ENCODE peak calls at places on chromosome 1, in seven cellular contexts. K is PC-9; T is stomach; D is upper lobe of right lung; O is fibroblast of mammary gland; F is endodermal cell; X is CD8-positive, alpha-beta T cell. B is an unnamed sample.

GRCh38 chr1:196866974-196867373 is 20.9 kb upstream of the CFHR4 start:
- DNase-seq in D (no peak), F (no peak), O (no peak), X (no peak), K (no peak), T (no peak), B (no peak)

GRCh38 chr1:67793562-67793961 is 39.7 kb downstream of the GNG12 start:
- DNase-seq in T (no peak), F (no peak), D (no peak), X (no peak), K (no peak), O (peak; percentile 49), B (no peak)

GRCh38 chr1:156540955-156541354 is 31.4 kb downstream of the IQGAP3 start:
- DNase-seq in F (no peak), K (no peak), D (peak; percentile 21), T (no peak), X (no peak), O (peak; percentile 40), B (no peak)

GRCh38 chr1:23385119-23385621 is 15.5 kb upstream of the ZNF436 start:
- DNase-seq in X (no peak), O (no peak), K (no peak), D (peak; percentile 18), F (peak; percentile 22), T (no peak), B (no peak)

GRCh38 chr1:77347646-77348045 is 65.8 kb downstream of the AK5 start:
- DNase-seq in O (peak; percentile 96), X (no peak), T (no peak), D (no peak), F (no peak), K (peak; percentile 6), B (no peak)

GRCh38 chr1:167342846-167343245 is 122.2 kb downstream of the POU2F1 start:
- DNase-seq in T (no peak), D (no peak), O (no peak), F (no peak), K (no peak), X (no peak), B (no peak)

GRCh38 chr1:34898220-34898820 is 31.1 kb downstream of the DLGAP3 start:
- DNase-seq in O (no peak), X (no peak), F (peak; percentile 24), K (no peak), T (no peak), D (no peak), B (no peak)

GRCh38 chr1:189323090-189323489 is 1154.6 kb downstream of the BRINP3 start:
- DNase-seq in O (no peak), F (no peak), X (no peak), D (no peak), K (no peak), T (no peak), B (no peak)

GRCh38 chr1:209398330-209398991 is 185.1 kb upstream of the CAMK1G start:
- DNase-seq in K (peak; percentile 88), D (no peak), F (peak; percentile 85), X (no peak), O (peak; percentile 92), T (no peak), B (no peak)

GRCh38 chr1:44723496-44724407 is 7.2 kb downstream of the RNU5D-1 start:
- DNase-seq in K (no peak), F (peak; percentile 49), D (no peak), X (peak; percentile 60), O (no peak), T (no peak), B (no peak)

GRCh38 chr1:206039046-206039929 is 13.7 kb upstream of the RHEX start:
- DNase-seq in O (no peak), F (no peak), K (no peak), T (no peak), X (no peak), D (no peak), B (no peak)

GRCh38 chr1:45739137-45739536 is 11.3 kb downstream of the IPP start:
- DNase-seq in T (no peak), K (no peak), X (no peak), F (no peak), O (no peak), D (no peak), B (no peak)

GRCh38 chr1:61435226-61435625 is 289.7 kb downstream of the TM2D1 start:
- DNase-seq in O (no peak), K (no peak), X (no peak), T (no peak), F (no peak), D (no peak), B (no peak)

GRCh38 chr1:23638188-23638619 is 53.4 kb upstream of the RPL11 start:
- DNase-seq in D (no peak), X (no peak), F (peak; percentile 72), O (peak; percentile 42), K (no peak), T (no peak), B (no peak)

GRCh38 chr1:24959623-24959975 is 29.5 kb upstream of the RUNX3 start:
- DNase-seq in K (peak; percentile 15), F (no peak), O (no peak), X (no peak), D (no peak), T (no peak), B (no peak)

GRCh38 chr1:147756336-147756735 is 4.1 kb downstream of the GJA5 start:
- DNase-seq in X (no peak), O (no peak), F (no peak), T (no peak), D (no peak), K (no peak), B (no peak)

GRCh38 chr1:111062624-111063023 is 77.3 kb downstream of the DRAM2 start:
- DNase-seq in X (no peak), O (no peak), K (no peak), F (no peak), T (no peak), D (no peak), B (no peak)

GRCh38 chr1:98119793-98120192 is 199.0 kb upstream of the DPYD start:
- DNase-seq in K (peak; percentile 5), D (no peak), X (no peak), O (peak; percentile 17), T (peak; percentile 27), F (peak; percentile 67), B (no peak)

GRCh38 chr1:184838374-184838995 is 83.8 kb upstream of the EDEM3 start:
- DNase-seq in O (peak; percentile 99), X (no peak), F (no peak), D (no peak), T (peak; percentile 51), K (peak; percentile 51), B (peak; percentile 40)

GRCh38 chr1:10671551-10672375 is 124.7 kb downstream of the CASZ1 start:
- DNase-seq in T (no peak), O (no peak), D (no peak), X (no peak), K (no peak), F (no peak), B (no peak)

GRCh38 chr1:34865573-34865972 is 6.0 kb upstream of the SMIM12 start:
- DNase-seq in O (no peak), T (no peak), F (no peak), X (no peak), D (peak; percentile 67), K (no peak), B (no peak)

GRCh38 chr1:28507646-28508434 is 2.0 kb downstream of the RCC1 start:
- DNase-seq in K (no peak), F (no peak), T (no peak), X (no peak), D (no peak), O (peak; percentile 12), B (no peak)

GRCh38 chr1:28509705-28510349 is 4.0 kb downstream of the RCC1 start:
- DNase-seq in X (no peak), T (no peak), D (no peak), K (no peak), O (peak; percentile 48), F (peak; percentile 67), B (no peak)

GRCh38 chr1:28512058-28512611 is 6.3 kb downstream of the RCC1 start:
- DNase-seq in X (no peak), F (peak; percentile 62), O (peak; percentile 50), K (no peak), D (no peak), T (no peak), B (no peak)

GRCh38 chr1:28508435-28508754 is 2.6 kb downstream of the RCC1 start:
- DNase-seq in X (no peak), T (no peak), O (peak; percentile 21), F (no peak), D (no peak), K (no peak), B (no peak)

GRCh38 chr1:28510350-28511223 is 4.7 kb downstream of the RCC1 start:
- DNase-seq in K (no peak), T (no peak), X (no peak), O (peak; percentile 64), D (no peak), F (peak; percentile 74), B (no peak)
- H3K4me3 ChIP-seq in K (no peak overlapping the region), T (peak overlapping the region; percentile 90), X (peak overlapping the region; percentile 16), O (peak overlapping the region; percentile 66), D (peak overlapping the region; percentile 9), F (peak overlapping the region; percentile 93), B (no peak overlapping the region)

GRCh38 chr1:11800756-11801433 is 4.9 kb downstream of the MTHFR start:
- DNase-seq in D (peak; percentile 59), K (peak; percentile 68), X (no peak), F (no peak), O (no peak), T (no peak), B (no peak)
- H3K4me3 ChIP-seq in D (no peak overlapping the region), K (no peak overlapping the region), X (no peak overlapping the region), F (no peak overlapping the region), O (no peak overlapping the region), T (peak overlapping the region; percentile 82), B (no peak overlapping the region)

DNA sequence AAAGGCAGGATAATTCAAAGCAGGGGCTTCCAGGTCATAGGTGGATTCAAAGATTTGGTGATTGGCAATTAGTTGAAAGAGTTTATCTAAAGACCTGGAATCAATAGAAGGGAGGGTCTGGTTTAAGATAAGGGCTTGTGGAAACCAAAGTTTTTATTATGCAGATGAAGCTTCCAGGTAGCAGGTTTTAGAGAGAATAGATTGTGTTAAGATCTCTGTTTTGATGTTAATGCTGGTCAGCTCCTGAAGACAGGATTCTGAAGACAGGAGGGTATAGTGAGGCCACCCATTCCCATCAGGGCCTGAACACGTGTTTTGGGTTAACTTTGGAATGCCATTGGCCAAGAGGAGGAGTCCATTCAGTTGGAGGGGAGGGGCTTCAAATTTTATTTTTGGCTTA is 6.1 kb upstream of the PTBP2 start:
- DNase-seq in X (no peak), F (peak; percentile 68), D (no peak), O (no peak), K (no peak), T (no peak), B (no peak)
- H3K4me3 ChIP-seq in X (no peak overlapping the region), F (no peak overlapping the region), D (no peak overlapping the region), O (no peak overlapping the region), K (no peak overlapping the region), T (no peak overlapping the region), B (no peak overlapping the region)

GRCh38 chr1:225820522-225821120 is 10.7 kb downstream of the EPHX1 start:
- DNase-seq in F (no peak), K (no peak), D (no peak), X (no peak), T (no peak), O (no peak), B (no peak)

GRCh38 chr1:225823811-225824261 is 13.9 kb downstream of the EPHX1 start:
- DNase-seq in T (no peak), O (no peak), D (no peak), X (no peak), F (no peak), K (no peak), B (no peak)

GRCh38 chr1:225825078-225825477 is 15.2 kb downstream of the EPHX1 start:
- DNase-seq in D (no peak), F (no peak), K (no peak), T (peak; percentile 73), X (no peak), O (no peak), B (no peak)

GRCh38 chr1:225824522-225824921 is 14.6 kb downstream of the EPHX1 start:
- DNase-seq in T (no peak), F (peak; percentile 66), O (no peak), X (no peak), D (no peak), K (no peak), B (no peak)

GRCh38 chr1:225822655-225823403 is 12.9 kb downstream of the EPHX1 start:
- DNase-seq in X (no peak), T (no peak), O (no peak), K (no peak), D (no peak), F (no peak), B (no peak)
- H3K4me3 ChIP-seq in X (no peak overlapping the region), T (no peak overlapping the region), O (no peak overlapping the region), K (no peak overlapping the region), D (no peak overlapping the region), F (no peak overlapping the region), B (no peak overlapping the region)

B was measured in colonic mucosa.